ENCODE peak calls at places on chromosomes 13 and 19, in six cellular contexts. Q is WTC11, D is psoas muscle, N is transverse colon, B is AG09319, Y is lung. V is an unnamed sample.

GRCh38 chr13:101773062-101773461 is 320.6 kb downstream of the ITGBL1 start:
- DNase-seq in Y (no peak), B (no peak), Q (no peak), D (no peak), N (no peak), V (no peak)

GRCh38 chr13:108086678-108087077 is 128.7 kb downstream of the LIG4 start:
- DNase-seq in Q (peak; percentile 29), B (no peak), D (no peak), N (no peak), Y (no peak), V (no peak)

GRCh38 chr19:35533822-35534521 is 716 bp downstream of the GAPDHS start:
- DNase-seq in D (peak; percentile 64), B (no peak), Q (peak; percentile 65), N (peak; percentile 49), Y (no peak), V (no peak)

GRCh38 chr19:1266116-1266817 is 2.9 kb upstream of the CIRBP start:
- DNase-seq in D (peak; percentile 93), N (peak; percentile 95), B (peak; percentile 57), Q (peak; percentile 86), Y (peak; percentile 91), V (peak; percentile 94)

GRCh38 chr13:34344761-34345600 is 527.0 kb downstream of the RFC3 start:
- DNase-seq in Q (no peak), B (no peak), D (no peak), Y (no peak), N (no peak), V (no peak)

GRCh38 chr19:45483033-45483432 is 13.8 kb downstream of the RTN2 start:
- DNase-seq in N (no peak), Y (no peak), Q (no peak), D (no peak), B (no peak), V (no peak)

GRCh38 chr19:35643255-35644205 is 2.0 kb downstream of the ETV2 start:
- DNase-seq in B (peak; percentile 34), N (peak; percentile 91), Y (peak; percentile 85), D (peak; percentile 85), Q (peak; percentile 90), V (peak; percentile 91)

GRCh38 chr19:30423481-30423880 is 51.3 kb downstream of the ZNF536 start:
- DNase-seq in Q (no peak), B (no peak), N (no peak), Y (peak; percentile 1), D (no peak), V (no peak)

GRCh38 chr19:57814505-57815246 is at the start of gene ZNF552:
- DNase-seq in Q (peak; percentile 85), N (peak; percentile 90), B (peak; percentile 70), Y (peak; percentile 88), D (peak; percentile 90), V (peak; percentile 80)

GRCh38 chr19:48842744-48843162 is 6.5 kb upstream of the HSD17B14 start:
- DNase-seq in Y (peak; percentile 47), B (no peak), D (no peak), N (peak; percentile 34), Q (peak; percentile 71), V (peak; percentile 66)

GRCh38 chr19:14732510-14732909 is 42.7 kb downstream of the ZNF333 start:
- DNase-seq in D (no peak), B (no peak), N (no peak), Y (no peak), Q (no peak), V (no peak)

GRCh38 chr19:5261151-5261890 is 79.3 kb downstream of the PTPRS start:
- DNase-seq in N (no peak), Q (no peak), D (peak; percentile 42), B (no peak), Y (no peak), V (no peak)

GRCh38 chr13:19960673-19961015 is 2.1 kb downstream of the ZMYM2 start:
- DNase-seq in N (no peak), D (no peak), Q (no peak), B (no peak), Y (no peak), V (no peak)

GRCh38 chr13:42027286-42027685 is 21.2 kb upstream of the DGKH start:
- DNase-seq in D (no peak), Y (no peak), Q (no peak), N (no peak), B (no peak), V (no peak)

GRCh38 chr13:28464861-28465260 is 30.1 kb downstream of the FLT1 start:
- DNase-seq in N (no peak), Y (no peak), D (no peak), B (no peak), Q (no peak), V (no peak)

GRCh38 chr19:8081569-8082550 is 29.3 kb downstream of the CCL25 start:
- DNase-seq in N (no peak), D (no peak), Y (no peak), B (no peak), Q (no peak), V (no peak)

GRCh38 chr13:63291701-63292100 is 1876.1 kb upstream of the PCDH20 start:
- DNase-seq in Y (no peak), N (no peak), D (no peak), B (no peak), Q (no peak), V (no peak)

GRCh38 chr13:106612688-106613087 is 44.8 kb upstream of the ARGLU1 start:
- DNase-seq in N (peak; percentile 50), D (peak; percentile 85), B (no peak), Y (peak; percentile 67), Q (no peak), V (no peak)

GRCh38 chr13:73820688-73821087 is 313.5 kb downstream of the KLF12 start:
- DNase-seq in Q (no peak), N (no peak), Y (no peak), B (no peak), D (no peak), V (no peak)

GRCh38 chr13:49052801-49053200 is 77.1 kb downstream of the FNDC3A start:
- DNase-seq in Y (no peak), D (no peak), Q (no peak), B (no peak), N (no peak), V (no peak)

GRCh38 chr13:77815330-77815729 is 103.3 kb downstream of the EDNRB start:
- DNase-seq in Y (no peak), Q (no peak), D (no peak), B (no peak), N (no peak), V (no peak)

DNA sequence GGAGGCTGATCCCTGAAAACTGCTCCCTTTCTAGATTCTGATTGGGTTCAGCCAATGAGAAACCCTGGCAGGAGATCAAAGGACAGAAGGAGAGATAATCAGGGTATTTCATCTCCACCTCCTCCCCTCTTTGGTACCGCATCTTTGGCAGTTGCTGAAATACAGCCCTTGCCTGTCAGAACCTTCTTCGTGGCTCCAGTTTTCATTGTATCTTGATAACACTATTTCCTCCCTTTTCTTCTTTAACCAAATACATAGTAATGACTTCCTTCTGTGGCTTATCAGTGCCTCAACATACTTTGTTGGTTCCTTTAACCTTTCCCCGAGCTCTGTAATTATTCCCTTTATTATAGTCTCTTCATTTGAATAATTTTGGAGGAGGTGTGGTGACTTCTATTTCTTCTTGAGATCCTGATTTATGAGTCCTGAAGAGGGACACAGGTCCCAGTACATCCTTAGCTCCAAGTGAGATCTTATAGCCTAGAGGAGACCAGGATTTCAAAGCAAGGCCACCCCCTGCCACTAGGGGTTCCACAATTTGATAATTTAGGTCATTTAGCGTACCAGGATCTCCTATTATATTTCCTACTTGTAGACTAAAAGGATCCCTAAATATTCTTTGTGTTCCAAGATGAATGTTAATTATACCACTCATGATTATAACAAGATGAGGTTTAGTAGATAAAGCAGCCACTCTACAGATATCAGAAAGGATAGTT is 98.0 kb downstream of the EDNRB start:
- DNase-seq in Q (peak; percentile 12), D (no peak), N (no peak), B (no peak), Y (no peak), V (no peak)
- TF ChIP-seq CTCF in Q (no peak), D (no peak), N (no peak), B (no peak), Y (no peak), V (peak; percentile 30)

GRCh38 chr19:2722541-2723344 is 1.6 kb upstream of the DIRAS1 start:
- DNase-seq in D (peak; percentile 81), B (peak; percentile 52), Q (no peak), Y (no peak), N (peak; percentile 35), V (no peak)

GRCh38 chr19:2723747-2724146 is 2.6 kb upstream of the DIRAS1 start:
- DNase-seq in B (no peak), D (no peak), N (no peak), Q (no peak), Y (no peak), V (no peak)

GRCh38 chr19:2723345-2723715 is 2.2 kb upstream of the DIRAS1 start:
- DNase-seq in Y (no peak), Q (no peak), D (no peak), N (no peak), B (no peak), V (no peak)

GRCh38 chr19:2726160-2726855 is 5.1 kb upstream of the DIRAS1 start:
- DNase-seq in D (no peak), N (no peak), Y (no peak), Q (no peak), B (no peak), V (no peak)

DNA sequence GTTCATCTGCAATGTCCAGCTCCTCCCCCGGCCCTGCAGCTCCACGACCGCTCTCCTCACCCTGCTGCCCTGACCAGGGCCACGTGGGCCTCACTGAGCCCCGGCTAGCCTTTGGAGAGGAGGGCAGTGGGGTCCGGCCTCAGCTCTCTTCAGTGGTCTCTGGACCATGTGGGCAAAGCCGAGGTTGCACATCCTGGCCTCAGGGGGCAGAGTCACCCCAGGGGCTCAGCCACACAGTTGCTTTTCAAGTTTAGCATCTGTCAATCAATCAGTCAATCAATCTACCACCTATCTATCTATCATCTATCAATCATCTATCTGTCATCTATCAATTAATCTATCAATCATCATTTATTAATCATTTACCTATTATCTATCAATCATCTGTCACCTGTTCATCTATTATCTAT is 3.0 kb upstream of the DIRAS1 start:
- DNase-seq in Y (no peak), D (no peak), N (no peak), Q (no peak), B (no peak), V (no peak)
- TF ChIP-seq CTCF in Y (no peak), D (no peak), N (no peak), Q (no peak), B (no peak), V (no peak)

GRCh38 chr19:10194500-10195198 is at the start of gene DNMT1:
- DNase-seq in B (peak; percentile 91), Y (peak; percentile 97), N (peak; percentile 96), D (peak; percentile 96), Q (peak; percentile 97), V (peak; percentile 99)

GRCh38 chr19:10195199-10195519 is 406 bp upstream of the DNMT1 start:
- DNase-seq in Q (no peak), Y (no peak), D (no peak), B (no peak), N (no peak), V (no peak)

GRCh38 chr19:10192922-10193321 is 1.8 kb downstream of the DNMT1 start:
- DNase-seq in D (no peak), Y (no peak), N (no peak), B (no peak), Q (no peak), V (no peak)

GRCh38 chr19:10191347-10191746 is 3.4 kb downstream of the DNMT1 start:
- DNase-seq in N (no peak), Y (no peak), Q (no peak), D (no peak), B (peak; percentile 77), V (no peak)

GRCh38 chr19:10193666-10194499 is 870 bp downstream of the DNMT1 start:
- DNase-seq in N (peak; percentile 10), Y (no peak), D (no peak), B (no peak), Q (peak; percentile 47), V (no peak)
- TF ChIP-seq CTCF in N (no peak), Y (no peak), D (no peak), B (no peak), Q (no peak), V (no peak)

GRCh38 chr19:17555929-17556813 is 722 bp downstream of the COLGALT1 start:
- DNase-seq in D (peak; percentile 80), B (no peak), Q (peak; percentile 72), N (peak; percentile 81), Y (peak; percentile 69), V (no peak)
- TF ChIP-seq CTCF in D (no peak), B (no peak), Q (no peak), N (no peak), Y (no peak), V (peak; percentile 20)

V was measured in GM13977.